ENCODE peak calls at places on chromosome 19, in nine cellular contexts. J, N, H, T, B, X, U, G and P are unnamed samples.

GRCh38 chr19:43809762-43810696 is 7.8 kb upstream of the LYPD5 start:
- DNase-seq in J (peak), N (no peak), H (peak), T (peak), B (no peak), X (no peak), U (no peak), G (no peak), P (peak)

GRCh38 chr19:33317522-33317921 is 15.2 kb upstream of the CEBPA start:
- DNase-seq in J (no peak), N (no peak), H (no peak), T (no peak), B (no peak), X (no peak), U (no peak), G (no peak), P (no peak)

GRCh38 chr19:15577184-15577771 is 37.7 kb upstream of the CYP4F8 start:
- DNase-seq in J (no peak), N (no peak), H (no peak), T (no peak), B (no peak), X (no peak), U (no peak), G (no peak), P (no peak)

GRCh38 chr19:16660763-16661479 is at the start of gene TMEM38A:
- DNase-seq in J (no peak), N (peak), H (no peak), T (no peak), B (peak), X (peak), U (peak), G (peak), P (peak)

GRCh38 chr19:1986357-1987162 is 29.0 kb downstream of the BTBD2 start:
- DNase-seq in J (no peak), N (no peak), H (no peak), T (no peak), B (no peak), X (no peak), U (no peak), G (no peak), P (no peak)

GRCh38 chr19:17611462-17612244 is 56.2 kb downstream of the COLGALT1 start:
- DNase-seq in J (no peak), N (no peak), H (no peak), T (no peak), B (no peak), X (no peak), U (no peak), G (no peak), P (no peak)

GRCh38 chr19:39047076-39047475 is 14.7 kb upstream of the FBXO27 start:
- DNase-seq in J (no peak), N (no peak), H (no peak), T (no peak), B (no peak), X (no peak), U (no peak), G (no peak), P (no peak)

GRCh38 chr19:55258476-55258827 is 365 bp downstream of the PPP6R1 start:
- DNase-seq in J (peak), N (no peak), H (no peak), T (no peak), B (peak), X (peak), U (peak), G (no peak), P (peak)

GRCh38 chr19:6362351-6362801 is 1.0 kb downstream of the CLPP start:
- DNase-seq in J (no peak), N (no peak), H (no peak), T (no peak), B (peak), X (no peak), U (no peak), G (peak), P (peak)

GRCh38 chr19:13579388-13580060 is 73.2 kb upstream of the CACNA1A start:
- DNase-seq in J (no peak), N (no peak), H (no peak), T (no peak), B (no peak), X (no peak), U (no peak), G (no peak), P (no peak)

GRCh38 chr19:52566121-52566520 is 4.0 kb upstream of the ZNF701 start:
- DNase-seq in J (no peak), N (no peak), H (no peak), T (no peak), B (no peak), X (no peak), U (no peak), G (no peak), P (no peak)

GRCh38 chr19:5038631-5039271 is 69.8 kb downstream of the KDM4B start:
- DNase-seq in J (peak), N (no peak), H (no peak), T (no peak), B (peak), X (no peak), U (no peak), G (no peak), P (peak)

GRCh38 chr19:15471639-15472101 is 7.3 kb upstream of the RASAL3 start:
- DNase-seq in J (no peak), N (no peak), H (no peak), T (no peak), B (no peak), X (no peak), U (no peak), G (no peak), P (no peak)

GRCh38 chr19:19083413-19084178 is 19.8 kb downstream of the SLC25A42 start:
- DNase-seq in J (no peak), N (no peak), H (no peak), T (no peak), B (no peak), X (no peak), U (no peak), G (no peak), P (no peak)

GRCh38 chr19:3792114-3792513 is 5.9 kb upstream of the MATK start:
- DNase-seq in J (no peak), N (no peak), H (no peak), T (no peak), B (no peak), X (no peak), U (no peak), G (no peak), P (no peak)

GRCh38 chr19:30666301-30666803 is 294.2 kb downstream of the ZNF536 start:
- DNase-seq in J (peak), N (no peak), H (peak), T (peak), B (peak), X (peak), U (peak), G (no peak), P (peak)

GRCh38 chr19:48396010-48396870 is 2.8 kb downstream of the GRIN2D start:
- DNase-seq in J (no peak), N (no peak), H (no peak), T (no peak), B (no peak), X (no peak), U (no peak), G (no peak), P (no peak)

GRCh38 chr19:35768082-35768421 is 7.3 kb upstream of the ARHGAP33 start:
- DNase-seq in J (no peak), N (no peak), H (no peak), T (no peak), B (no peak), X (no peak), U (no peak), G (no peak), P (no peak)

GRCh38 chr19:38228491-38229439 is 4.7 kb upstream of the DPF1 start:
- DNase-seq in J (no peak), N (no peak), H (peak), T (no peak), B (no peak), X (no peak), U (no peak), G (no peak), P (no peak)

GRCh38 chr19:46719629-46720515 is 3.0 kb upstream of the PRKD2 start:
- DNase-seq in J (no peak), N (no peak), H (no peak), T (peak), B (no peak), X (no peak), U (no peak), G (no peak), P (no peak)

GRCh38 chr19:10286803-10287737 is at the start of gene ICAM4:
- DNase-seq in J (peak), N (peak), H (no peak), T (peak), B (peak), X (no peak), U (peak), G (no peak), P (peak)

GRCh38 chr19:32415246-32415645 is 9.7 kb downstream of the DPY19L3 start:
- DNase-seq in J (no peak), N (no peak), H (no peak), T (no peak), B (no peak), X (no peak), U (no peak), G (no peak), P (no peak)